ENCODE peak calls at places on chromosomes 7 and 10, in five cellular contexts. G is RWPE2, Z is bronchial epithelial cell, N is ovary, L is cardiac fibroblast. A is an unnamed sample.

GRCh38 chr10:78231930-78232329 is 198.3 kb downstream of the RPS24 start:
- DNase-seq in L (peak), Z (no peak), G (no peak), N (no peak), A (peak)

GRCh38 chr7:15309891-15310290 is 251.9 kb downstream of the AGMO start:
- DNase-seq in Z (peak), G (no peak), N (no peak), L (peak), A (peak)

GRCh38 chr10:60123172-60123571 is 216.8 kb upstream of the CCDC6 start:
- DNase-seq in Z (peak), N (no peak), L (peak), G (peak), A (peak)

GRCh38 chr7:101705327-101705726 is 76.2 kb upstream of the MYL10 start:
- DNase-seq in L (peak), G (no peak), Z (peak), N (no peak), A (no peak)

GRCh38 chr10:60385399-60385738 is 4.3 kb downstream of the ANK3 start:
- DNase-seq in L (peak), Z (no peak), G (no peak), N (no peak), A (no peak)

GRCh38 chr7:97145068-97145467 is 27.6 kb downstream of the SDHAF3 start:
- DNase-seq in N (no peak), Z (peak), G (no peak), L (peak), A (peak)

GRCh38 chr7:111911166-111911961 is 294.8 kb downstream of the DOCK4 start:
- DNase-seq in Z (no peak), G (no peak), N (no peak), L (no peak), A (no peak)

GRCh38 chr7:78770422-78771410 is 682.8 kb downstream of the MAGI2 start:
- DNase-seq in L (peak), G (no peak), Z (peak), N (peak), A (peak)

GRCh38 chr7:29377718-29378117 is 183.1 kb downstream of the CHN2 start:
- DNase-seq in G (no peak), L (no peak), N (no peak), Z (no peak), A (no peak)

GRCh38 chr7:158963780-158964222 is 107.4 kb downstream of the DYNC2I1 start:
- DNase-seq in G (no peak), Z (no peak), L (no peak), N (no peak), A (no peak)

GRCh38 chr10:72087969-72088878 is at the start of gene SPOCK2:
- DNase-seq in L (no peak), N (no peak), G (peak), Z (peak), A (peak)

GRCh38 chr7:113582471-113582870 is 336.3 kb downstream of the PPP1R3A start:
- DNase-seq in G (no peak), N (no peak), Z (peak), L (no peak), A (peak)

GRCh38 chr10:61169294-61169693 is 225.3 kb upstream of the RHOBTB1 start:
- DNase-seq in G (no peak), L (no peak), Z (no peak), N (no peak), A (no peak)

DNA sequence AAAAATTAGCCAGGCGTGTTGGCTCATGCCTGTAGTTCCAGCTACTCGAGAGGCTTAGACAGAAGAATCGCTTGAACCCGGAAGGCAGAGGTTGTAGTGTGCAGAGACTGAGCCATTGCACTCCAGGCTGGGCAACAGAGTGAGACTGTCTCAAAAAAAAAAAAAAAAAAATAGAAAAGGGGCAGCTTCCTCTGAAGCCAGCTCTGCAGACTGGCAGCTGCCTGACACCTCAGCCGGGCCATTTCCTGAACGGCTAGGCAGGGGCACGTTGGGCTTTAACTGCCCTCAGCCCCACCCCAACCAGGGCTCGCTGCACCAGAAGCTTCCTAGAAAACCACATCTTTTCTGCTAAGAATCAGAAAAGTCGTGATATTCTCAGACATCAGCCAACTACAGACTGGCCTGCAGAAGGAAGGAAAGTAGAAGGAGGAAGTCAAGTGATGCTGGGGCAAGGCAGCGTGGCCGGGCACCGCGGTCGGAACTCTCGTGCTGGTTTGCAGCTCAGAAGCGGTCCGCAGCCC is 38.0 kb downstream of the PRKAG2 start:
- DNase-seq in G (peak), N (no peak), L (no peak), Z (peak), A (no peak)
- H3K4me3 ChIP-seq in G (no peak), N (no peak), L (no peak), Z (no peak), A (no peak)

GRCh38 chr7:44789990-44790389 is 6.5 kb upstream of the PPIA start:
- DNase-seq in G (no peak), L (no peak), N (no peak), Z (no peak), A (no peak)
- TF ChIP-seq CTCF in G (no peak), L (no peak), N (no peak), Z (no peak), A (no peak)

GRCh38 chr10:57294698-57295097 is 933.6 kb upstream of the ZWINT start:
- DNase-seq in L (no peak), N (no peak), Z (no peak), G (no peak), A (no peak)
- H3K4me3 ChIP-seq in L (no peak), N (no peak), Z (no peak), G (no peak), A (no peak)

GRCh38 chr7:99616359-99617186 is at the start of gene ZSCAN25:
- DNase-seq in N (peak), L (peak), Z (peak), G (peak), A (peak)
- TF ChIP-seq CTCF in N (no peak), L (peak), Z (peak), G (peak), A (peak)

DNA sequence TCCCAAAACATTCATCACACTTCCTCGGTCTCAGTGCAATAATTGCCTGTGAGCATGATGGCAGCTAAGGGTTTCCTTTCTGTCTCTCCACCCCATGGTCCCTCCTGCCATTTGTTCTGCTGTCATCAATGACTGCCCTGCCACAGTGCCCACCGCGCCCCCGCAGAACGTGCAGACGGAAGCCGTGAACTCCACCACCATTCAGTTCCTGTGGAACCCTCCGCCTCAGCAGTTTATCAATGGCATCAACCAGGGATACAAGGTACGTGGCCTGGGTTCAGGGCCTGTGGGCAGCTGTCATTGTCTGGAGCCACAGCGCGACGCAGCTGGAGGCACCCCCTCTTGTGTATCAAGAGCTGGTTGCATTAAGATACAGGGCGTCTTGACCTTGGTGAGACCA is 632.9 kb upstream of the FOXK1 start:
- DNase-seq in L (no peak), N (no peak), G (no peak), Z (no peak), A (no peak)
- H3K4me3 ChIP-seq in L (no peak), N (no peak), G (no peak), Z (no peak), A (no peak)

DNA sequence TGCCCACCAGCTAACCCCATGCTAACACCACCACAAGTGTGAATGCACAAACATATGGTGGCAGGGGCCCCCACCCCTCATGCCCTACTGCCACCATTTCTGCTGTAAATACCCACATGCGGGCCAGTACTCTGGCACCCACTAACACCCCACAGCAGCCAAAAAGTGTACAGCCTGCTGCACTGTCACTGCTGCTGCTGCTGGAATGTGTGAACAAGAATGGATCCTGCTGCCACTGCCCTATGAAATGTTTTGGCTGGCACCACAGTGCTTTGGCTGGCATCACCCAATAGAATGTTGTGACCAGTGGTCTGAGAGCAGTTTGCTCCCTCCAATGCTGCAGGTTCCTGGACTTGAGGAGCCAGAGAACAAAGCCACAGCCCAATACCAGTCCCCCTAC is 606.6 kb upstream of the SORCS1 start:
- DNase-seq in G (no peak), N (no peak), L (no peak), Z (no peak), A (no peak)
- TF ChIP-seq CTCF in G (no peak), N (no peak), L (no peak), Z (no peak), A (no peak)

GRCh38 chr10:74674892-74675291 is 151.5 kb upstream of the KAT6B start:
- DNase-seq in L (no peak), G (no peak), Z (no peak), N (no peak), A (no peak)

GRCh38 chr10:74672430-74672829 is 154.0 kb upstream of the KAT6B start:
- DNase-seq in N (no peak), G (no peak), L (no peak), Z (no peak), A (no peak)

GRCh38 chr10:74671716-74672115 is 154.7 kb upstream of the KAT6B start:
- DNase-seq in N (no peak), Z (no peak), G (no peak), L (no peak), A (no peak)

GRCh38 chr10:74677951-74678350 is 148.4 kb upstream of the KAT6B start:
- DNase-seq in G (no peak), L (no peak), Z (no peak), N (no peak), A (no peak)

DNA sequence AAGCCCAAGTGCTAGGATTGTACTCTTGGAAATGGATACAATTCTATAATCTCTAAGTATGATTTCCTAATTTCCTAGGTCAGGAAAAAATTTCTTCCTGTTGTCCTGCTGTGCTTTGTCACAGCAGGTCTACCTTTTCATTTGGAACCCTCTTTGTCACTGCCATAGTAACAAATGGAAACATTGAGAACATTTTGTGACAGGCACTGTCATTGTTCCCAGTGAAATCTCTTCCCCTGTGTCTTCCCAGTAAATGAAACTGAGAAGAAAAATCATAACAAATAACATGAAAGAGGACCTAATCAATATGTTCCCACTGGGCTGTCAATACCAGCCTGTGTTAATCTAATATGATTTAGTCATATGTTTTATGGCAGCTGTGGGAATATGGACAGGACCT is 150.9 kb upstream of the KAT6B start:
- DNase-seq in N (no peak), L (no peak), G (no peak), Z (no peak), A (no peak)
- H3K4me3 ChIP-seq in N (no peak), L (no peak), G (no peak), Z (no peak), A (no peak)

GRCh38 chr7:151494569-151495284 is 25.0 kb downstream of the RHEB start:
- DNase-seq in Z (no peak), N (no peak), L (no peak), G (no peak), A (peak)

GRCh38 chr7:151501676-151502075 is 18.0 kb downstream of the RHEB start:
- DNase-seq in Z (no peak), N (no peak), L (no peak), G (no peak), A (no peak)

GRCh38 chr7:151498495-151498894 is 21.2 kb downstream of the RHEB start:
- DNase-seq in G (no peak), N (no peak), L (no peak), Z (no peak), A (no peak)

GRCh38 chr7:151495360-151495759 is 24.3 kb downstream of the RHEB start:
- DNase-seq in G (no peak), L (no peak), Z (peak), N (no peak), A (no peak)

DNA sequence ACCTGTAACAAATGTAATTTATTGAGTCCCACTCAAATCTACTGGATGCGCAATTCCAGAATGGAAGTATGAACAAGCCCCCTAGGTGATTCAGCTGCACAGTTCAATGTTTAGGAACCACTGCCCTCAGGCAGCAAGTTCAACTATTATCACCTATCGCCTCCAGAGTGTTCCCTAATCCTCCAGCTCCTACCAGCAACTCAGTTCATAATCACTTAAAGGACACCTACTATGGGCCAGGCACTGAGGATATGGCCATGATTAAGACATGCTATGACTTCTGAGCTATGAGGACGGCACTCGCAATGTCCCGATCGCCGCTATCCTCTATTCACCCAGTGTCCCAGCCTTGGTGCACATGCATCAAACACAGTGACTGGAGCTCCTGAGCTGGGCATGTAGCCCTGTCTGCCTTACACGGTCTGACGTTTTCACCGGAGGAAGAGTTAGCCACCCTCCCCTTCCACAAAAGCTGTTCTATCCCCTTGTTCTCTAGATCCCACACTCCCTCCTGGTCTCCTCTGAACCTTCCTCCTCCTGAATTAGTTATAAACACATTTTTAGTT is 22.3 kb downstream of the RHEB start:
- DNase-seq in G (no peak), Z (no peak), N (no peak), L (no peak), A (no peak)
- TF ChIP-seq CTCF in G (no peak), Z (no peak), N (no peak), L (no peak), A (no peak)

GRCh38 chr7:155371884-155372781 is 74.5 kb downstream of the INSIG1 start:
- DNase-seq in N (no peak), G (peak), Z (no peak), L (no peak), A (no peak)

GRCh38 chr7:155372782-155373358 is 75.2 kb downstream of the INSIG1 start:
- DNase-seq in N (no peak), G (no peak), L (no peak), Z (no peak), A (no peak)

GRCh38 chr7:155374276-155375252 is 76.9 kb downstream of the INSIG1 start:
- DNase-seq in L (no peak), Z (no peak), G (no peak), N (no peak), A (no peak)

GRCh38 chr7:155375337-155376277 is 77.9 kb downstream of the INSIG1 start:
- DNase-seq in Z (no peak), L (no peak), G (no peak), N (no peak), A (peak)

GRCh38 chr7:155373359-155374273 is 75.9 kb downstream of the INSIG1 start:
- DNase-seq in L (peak), Z (no peak), N (no peak), G (no peak), A (peak)
- H3K4me3 ChIP-seq in L (peak), Z (no peak), N (no peak), G (no peak), A (no peak)

GRCh38 chr7:8261711-8262695 is at the start of gene ICA1:
- DNase-seq in N (peak), L (peak), G (peak), Z (peak), A (peak)
- TF ChIP-seq CTCF in N (no peak), L (no peak), G (peak), Z (no peak), A (no peak)

A was measured in choroid plexus epithelial cell.